ENCODE peak calls at places on chromosomes 7 and 10, in nine cellular contexts. S is activated naive CD8-positive, alpha-beta T cell treated with anti-CD3 and anti-CD28 coated beads for 36 hours; Y is Calu3; D is T-helper 1 cell; O is EL; F is Caki2; R is WERI-Rb-1; M is NCI-H2029; E is activated CD4-positive, alpha-beta T cell treated with anti-CD3 and anti-CD28 coated beads for 24 hours. K is an unnamed sample.

GRCh38 chr7:151249034-151249731 is 689 bp upstream of the SMARCD3 start:
- DNase-seq in R (peak; percentile 50), S (peak; percentile 36), Y (peak; percentile 42), E (no peak), F (peak; percentile 66), O (peak; percentile 57), D (peak; percentile 22), M (no peak), K (no peak)

GRCh38 chr7:78161781-78162180 is 363.2 kb downstream of the PHTF2 start:
- DNase-seq in F (no peak), E (no peak), M (no peak), Y (no peak), O (no peak), S (no peak), D (no peak), R (no peak), K (no peak)

GRCh38 chr10:29377333-29377961 is 88.6 kb downstream of the LYZL1 start:
- DNase-seq in F (peak; percentile 23), M (no peak), S (no peak), Y (no peak), D (no peak), E (no peak), R (no peak), O (peak; percentile 20), K (peak; percentile 15)

GRCh38 chr7:140519007-140519399 is 39.7 kb upstream of the MKRN1 start:
- DNase-seq in O (no peak), F (no peak), Y (no peak), R (no peak), E (no peak), D (no peak), M (no peak), S (no peak), K (no peak)

GRCh38 chr7:150935149-150935548 is 43.0 kb downstream of the KCNH2 start:
- DNase-seq in O (no peak), D (no peak), S (no peak), R (no peak), E (no peak), M (no peak), Y (no peak), F (no peak), K (no peak)

GRCh38 chr10:22479419-22479818 is 134.1 kb downstream of the SPAG6 start:
- DNase-seq in E (no peak), D (no peak), F (no peak), O (no peak), S (no peak), M (no peak), Y (no peak), R (no peak), K (no peak)

GRCh38 chr7:52647046-52647445 is 388.4 kb upstream of the POM121L12 start:
- DNase-seq in M (no peak), R (no peak), S (no peak), D (no peak), E (no peak), F (no peak), Y (no peak), O (no peak), K (no peak)

GRCh38 chr10:126259883-126260282 is 128.4 kb downstream of the ADAM12 start:
- DNase-seq in E (no peak), O (no peak), S (no peak), M (no peak), R (no peak), F (no peak), Y (no peak), D (no peak), K (no peak)

GRCh38 chr7:99406557-99406956 is 1.8 kb downstream of the PDAP1 start:
- DNase-seq in D (no peak), O (no peak), S (no peak), R (no peak), E (no peak), F (no peak), M (no peak), Y (no peak), K (no peak)

GRCh38 chr10:114346176-114347031 is 57.9 kb downstream of the AFAP1L2 start:
- DNase-seq in F (no peak), E (no peak), O (no peak), D (no peak), M (no peak), Y (no peak), S (no peak), R (no peak), K (no peak)

GRCh38 chr7:99839560-99840011 is 11.8 kb downstream of the CYP3A43 start:
- DNase-seq in R (no peak), E (no peak), Y (no peak), O (no peak), F (no peak), M (peak; percentile 55), S (no peak), D (no peak), K (peak; percentile 92)

K was measured in LNCaP clone FGC.